ENCODE peak calls at places on chromosomes 16 and 17, in five cellular contexts. E is vagina, D is suprapubic skin, A is GM12892, K is HL-60. J is an unnamed sample.

GRCh38 chr17:80861892-80862291 is 129.7 kb upstream of the CHMP6 start:
- DNase-seq in A (no peak), E (no peak), K (no peak), D (no peak), J (no peak)

GRCh38 chr16:27969574-27969973 is 93.9 kb downstream of the GSG1L start:
- DNase-seq in D (no peak), E (no peak), A (no peak), K (no peak), J (no peak)

GRCh38 chr16:3157229-3158013 is 22.6 kb downstream of the ZNF213 start:
- DNase-seq in E (no peak), K (peak), A (no peak), D (peak), J (peak)

GRCh38 chr16:56607675-56608042 is 725 bp upstream of the MT2A start:
- DNase-seq in K (no peak), A (no peak), E (no peak), D (no peak), J (no peak)

GRCh38 chr17:29124135-29124930 is 55.9 kb downstream of the MYO18A start:
- DNase-seq in D (no peak), A (peak), K (peak), E (no peak), J (peak)

GRCh38 chr16:84356591-84357116 is 11.7 kb upstream of the ATP2C2 start:
- DNase-seq in E (no peak), K (no peak), A (no peak), D (no peak), J (no peak)

GRCh38 chr17:45060382-45060823 is 714 bp upstream of the NMT1 start:
- DNase-seq in D (no peak), E (no peak), A (no peak), K (no peak), J (no peak)

GRCh38 chr17:42928714-42929496 is 28.3 kb downstream of the G6PC1 start:
- DNase-seq in E (no peak), A (peak), K (peak), D (no peak), J (peak)

GRCh38 chr16:89764711-89765201 is 43.4 kb downstream of the ZNF276 start:
- DNase-seq in D (no peak), K (peak), E (no peak), A (peak), J (no peak)

GRCh38 chr17:34764716-34765115 is 185.3 kb downstream of the TMEM132E start:
- DNase-seq in A (no peak), K (no peak), D (no peak), E (no peak), J (no peak)

GRCh38 chr16:69240336-69240735 is 53.4 kb downstream of the SNTB2 start:
- DNase-seq in E (no peak), A (no peak), K (no peak), D (no peak), J (no peak)

GRCh38 chr16:56348168-56349085 is 76.9 kb downstream of the AMFR start:
- DNase-seq in E (no peak), K (no peak), D (peak), A (no peak), J (no peak)

GRCh38 chr16:56068816-56069215 is 122.5 kb upstream of the GNAO1 start:
- DNase-seq in A (no peak), K (no peak), E (no peak), D (no peak), J (no peak)

GRCh38 chr17:45228985-45229517 is 7.4 kb downstream of the FMNL1 start:
- DNase-seq in K (peak), A (peak), E (no peak), D (peak), J (no peak)

GRCh38 chr16:8674413-8675022 is at the start of gene ABAT:
- DNase-seq in A (peak), D (peak), E (no peak), K (peak), J (no peak)

GRCh38 chr16:8712589-8713361 is 38.4 kb downstream of the ABAT start:
- DNase-seq in D (no peak), K (no peak), A (no peak), E (no peak), J (no peak)

GRCh38 chr17:17204635-17205231 is 1.4 kb downstream of the PLD6 start:
- DNase-seq in A (no peak), D (no peak), E (no peak), K (peak), J (no peak)

GRCh38 chr17:39107141-39107540 is 44.3 kb downstream of the PLXDC1 start:
- DNase-seq in D (no peak), K (no peak), E (no peak), A (no peak), J (no peak)

GRCh38 chr16:57590654-57591085 is 37.8 kb upstream of the ADGRG1 start:
- DNase-seq in D (no peak), A (no peak), E (peak), K (no peak), J (no peak)

GRCh38 chr17:28532063-28532960 is 20.1 kb downstream of the UNC119 start:
- DNase-seq in E (no peak), K (no peak), D (no peak), A (no peak), J (no peak)

GRCh38 chr17:22435231-22435974 is 743.1 kb downstream of the KCNJ18 start:
- DNase-seq in E (no peak), D (no peak), K (no peak), A (no peak), J (no peak)

GRCh38 chr17:27494192-27495091 is 38.2 kb downstream of the KSR1 start:
- DNase-seq in A (no peak), D (peak), K (no peak), E (no peak), J (no peak)

GRCh38 chr17:74871329-74872076 is 1.3 kb downstream of the FDXR start:
- DNase-seq in D (peak), E (no peak), A (no peak), K (no peak), J (no peak)

GRCh38 chr17:74868251-74868907 is 4.4 kb downstream of the FDXR start:
- DNase-seq in E (no peak), K (no peak), D (no peak), A (no peak), J (no peak)

GRCh38 chr17:74868908-74869255 is 3.9 kb downstream of the FDXR start:
- DNase-seq in D (no peak), E (no peak), A (no peak), K (no peak), J (no peak)

GRCh38 chr17:74872313-74873035 is at the start of gene FDXR:
- DNase-seq in D (peak), E (no peak), A (no peak), K (no peak), J (no peak)

GRCh38 chr17:74870512-74870911 is 2.3 kb downstream of the FDXR start:
- DNase-seq in A (no peak), K (no peak), E (no peak), D (peak), J (no peak)
- TF ChIP-seq POLR2AphosphoS5 in A (no peak), K (no peak), E (no peak), D (no peak), J (no peak)

GRCh38 chr17:8056976-8057625 is 18.2 kb downstream of the ALOX15B start:
- DNase-seq in D (peak), A (no peak), E (no peak), K (no peak), J (no peak)

GRCh38 chr17:8057691-8058114 is 18.8 kb downstream of the ALOX15B start:
- DNase-seq in D (peak), A (peak), K (peak), E (no peak), J (no peak)

GRCh38 chr17:8055851-8056231 is 17.0 kb downstream of the ALOX15B start:
- DNase-seq in D (no peak), A (no peak), K (no peak), E (no peak), J (no peak)

GRCh38 chr17:8059131-8059530 is 20.3 kb downstream of the ALOX15B start:
- DNase-seq in A (no peak), D (no peak), K (no peak), E (no peak), J (no peak)

DNA sequence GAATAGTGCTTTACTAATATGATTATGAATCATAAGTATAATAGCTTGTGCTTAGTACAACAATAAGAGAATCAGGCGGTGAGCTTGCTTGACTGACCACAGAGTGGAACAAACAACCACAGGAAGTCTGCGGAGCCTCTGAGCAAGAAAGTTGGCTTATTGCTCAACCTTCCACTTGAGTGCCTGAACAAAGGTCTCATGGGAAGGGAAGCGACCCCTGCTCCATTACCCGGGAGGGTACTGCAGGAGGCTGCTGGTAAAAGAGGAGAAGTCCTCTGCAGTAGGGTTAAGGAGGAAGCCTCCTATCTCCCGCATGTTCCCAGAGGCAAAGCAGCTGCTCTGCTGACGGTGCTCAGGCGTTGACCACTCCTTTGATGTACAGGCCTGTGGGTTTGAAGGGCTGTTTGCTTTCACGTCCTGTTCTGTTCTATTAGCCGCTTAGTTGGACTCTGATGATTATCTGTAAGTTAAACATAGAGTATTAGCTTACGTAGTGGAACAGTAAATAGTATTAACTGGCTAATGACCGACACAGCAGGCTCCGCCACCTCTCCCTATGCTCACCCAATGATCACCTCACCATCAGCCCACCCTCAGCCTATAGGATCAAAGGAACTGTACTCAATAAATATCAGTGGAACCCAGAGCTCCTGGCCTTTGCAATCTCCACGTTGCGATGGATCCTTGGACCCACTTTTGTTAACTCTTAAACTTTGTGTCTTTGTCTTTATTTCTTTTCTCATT is 17.5 kb downstream of the ALOX15B start:
- DNase-seq in K (peak), D (peak), E (no peak), A (no peak), J (no peak)
- TF ChIP-seq POLR2AphosphoS5 in K (peak), D (no peak), E (no peak), A (no peak), J (no peak)

DNA sequence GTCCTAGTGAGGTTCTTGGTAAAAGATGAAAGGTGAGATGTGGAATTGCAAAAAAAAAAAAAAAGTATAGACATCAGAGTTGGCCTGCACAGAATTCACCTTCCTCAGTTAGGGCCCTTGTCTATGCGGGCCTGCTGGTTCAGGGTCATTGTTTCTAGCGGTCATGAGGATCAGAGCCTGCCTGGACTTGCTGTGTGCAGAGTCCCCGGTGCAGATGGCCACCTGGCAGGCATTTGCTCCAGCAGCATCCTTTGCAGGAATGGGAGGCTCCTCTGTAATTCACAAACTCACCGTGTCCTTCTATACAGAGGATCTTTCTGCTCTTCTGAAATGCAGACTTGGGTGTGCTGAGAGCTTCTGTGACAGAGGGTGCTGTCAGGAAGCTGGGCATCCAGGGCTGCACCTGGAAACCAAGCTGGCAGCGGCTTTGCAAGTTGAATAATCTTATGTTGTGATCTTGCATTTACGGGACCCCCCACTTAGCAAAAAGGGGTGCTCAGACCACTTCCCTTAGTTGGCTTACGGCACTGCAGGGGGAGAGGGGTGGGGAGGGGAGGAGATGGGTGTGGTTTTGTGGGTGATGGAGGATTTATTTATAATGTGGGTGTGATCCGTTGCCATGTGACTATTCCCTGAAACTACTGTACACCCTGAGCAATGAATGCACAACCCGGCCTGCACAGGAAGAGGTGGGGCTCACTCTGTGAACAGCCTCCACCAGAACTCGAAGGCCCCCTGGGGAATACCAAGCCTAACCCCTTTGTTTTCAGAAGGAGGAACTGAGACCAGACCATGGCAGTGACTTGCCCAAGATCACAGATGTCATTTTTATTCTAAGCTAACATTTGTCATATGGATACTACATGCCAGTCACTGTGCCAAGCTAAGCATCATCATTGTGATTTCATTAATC is 178.2 kb downstream of the PRKCB start:
- DNase-seq in K (peak), A (peak), E (no peak), D (no peak), J (peak)
- TF ChIP-seq POLR2AphosphoS5 in K (no peak), A (no peak), E (no peak), D (no peak), J (peak)

GRCh38 chr16:66926171-66926570 is 836 bp upstream of the RRAD start:
- DNase-seq in A (no peak), D (no peak), K (no peak), E (no peak), J (no peak)

GRCh38 chr16:66925322-66925840 is at the start of gene RRAD:
- DNase-seq in E (no peak), K (no peak), D (no peak), A (no peak), J (no peak)

GRCh38 chr16:66928702-66929388 is 3.5 kb upstream of the RRAD start:
- DNase-seq in D (no peak), K (peak), E (no peak), A (no peak), J (no peak)

GRCh38 chr16:66927918-66928649 is 2.7 kb upstream of the RRAD start:
- DNase-seq in K (no peak), A (no peak), D (no peak), E (no peak), J (no peak)

DNA sequence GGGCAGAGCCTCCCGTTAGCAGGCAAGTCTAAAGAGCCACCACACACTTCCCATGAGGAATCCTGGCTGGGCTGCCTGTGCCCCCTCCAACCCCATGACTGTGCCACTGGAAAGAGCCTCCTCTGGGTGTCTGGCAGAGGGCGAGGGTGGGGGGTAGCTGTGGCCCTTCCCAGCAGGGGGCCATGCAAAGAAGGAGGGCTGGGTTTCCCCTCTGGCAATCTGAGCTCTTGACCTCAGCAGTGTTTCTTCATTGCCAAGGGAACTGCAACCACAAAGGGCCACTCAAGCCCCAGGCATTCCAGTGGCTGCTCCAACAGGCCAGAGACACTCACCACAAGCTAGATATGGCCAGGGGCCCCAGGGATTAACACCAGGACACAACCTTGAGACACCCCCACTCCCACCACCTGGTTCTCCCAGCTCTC is 1.7 kb upstream of the RRAD start:
- DNase-seq in A (no peak), D (no peak), K (no peak), E (no peak), J (no peak)
- TF ChIP-seq POLR2AphosphoS5 in A (no peak), D (no peak), K (no peak), E (no peak), J (no peak)

GRCh38 chr16:970766-971581 is at the start of gene LMF1:
- DNase-seq in D (peak), E (no peak), K (peak), A (peak), J (no peak)
- TF ChIP-seq POLR2AphosphoS5 in D (peak), E (no peak), K (peak), A (peak), J (peak)

GRCh38 chr16:22206013-22206846 is at the start of gene EEF2K:
- DNase-seq in A (peak), E (no peak), D (peak), K (peak), J (no peak)

GRCh38 chr16:22205577-22206012 is 483 bp upstream of the EEF2K start:
- DNase-seq in D (no peak), K (no peak), E (no peak), A (no peak), J (no peak)

GRCh38 chr16:22207715-22208360 is 1.8 kb downstream of the EEF2K start:
- DNase-seq in A (no peak), E (no peak), K (no peak), D (no peak), J (no peak)

GRCh38 chr16:22204091-22204655 is 1.9 kb upstream of the EEF2K start:
- DNase-seq in K (no peak), E (no peak), A (no peak), D (no peak), J (no peak)

DNA sequence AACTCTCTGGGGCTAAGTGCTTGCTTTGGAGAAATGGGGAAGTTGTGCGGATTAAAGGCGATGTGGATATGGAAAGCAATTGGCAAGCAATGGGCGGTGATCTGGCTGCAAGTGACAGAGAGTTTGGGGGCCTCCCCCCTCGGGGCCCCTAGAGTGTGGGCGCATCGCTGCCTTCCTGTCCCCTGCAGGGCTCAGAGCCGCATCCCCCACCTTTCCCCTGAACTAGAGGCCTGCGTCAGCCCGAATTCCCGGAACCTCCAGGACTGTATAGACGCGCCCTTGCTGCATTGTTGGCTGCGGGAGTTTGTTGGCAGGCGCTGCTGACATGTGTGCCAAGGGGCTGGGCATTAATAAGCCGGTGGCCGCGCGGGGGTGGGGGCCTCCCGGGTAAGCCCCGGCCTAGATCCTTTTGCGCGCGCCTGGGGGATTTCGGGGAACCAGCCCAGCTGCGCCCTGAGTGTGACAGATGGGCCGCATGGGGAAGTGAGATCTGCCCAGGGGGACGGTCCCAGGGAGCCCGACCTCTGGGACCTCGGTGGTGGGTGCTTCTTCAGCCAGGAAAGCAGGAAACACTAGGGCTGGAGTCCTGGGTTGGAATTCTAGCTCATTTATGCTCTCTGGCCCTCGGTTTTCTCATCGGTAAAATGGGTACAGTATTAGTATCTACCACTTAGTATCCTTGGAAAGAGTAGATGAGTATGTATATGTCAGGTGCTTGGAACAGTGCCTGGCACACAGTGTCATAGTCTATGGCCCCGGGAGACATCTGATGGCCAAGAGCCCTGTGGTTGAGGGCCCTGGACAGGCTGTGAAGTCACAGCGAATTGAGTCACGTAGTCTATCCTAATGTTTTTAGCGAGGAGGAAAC is 1.0 kb downstream of the EEF2K start:
- DNase-seq in D (peak), A (peak), E (no peak), K (peak), J (no peak)
- TF ChIP-seq POLR2AphosphoS5 in D (peak), A (peak), E (peak), K (no peak), J (no peak)

DNA sequence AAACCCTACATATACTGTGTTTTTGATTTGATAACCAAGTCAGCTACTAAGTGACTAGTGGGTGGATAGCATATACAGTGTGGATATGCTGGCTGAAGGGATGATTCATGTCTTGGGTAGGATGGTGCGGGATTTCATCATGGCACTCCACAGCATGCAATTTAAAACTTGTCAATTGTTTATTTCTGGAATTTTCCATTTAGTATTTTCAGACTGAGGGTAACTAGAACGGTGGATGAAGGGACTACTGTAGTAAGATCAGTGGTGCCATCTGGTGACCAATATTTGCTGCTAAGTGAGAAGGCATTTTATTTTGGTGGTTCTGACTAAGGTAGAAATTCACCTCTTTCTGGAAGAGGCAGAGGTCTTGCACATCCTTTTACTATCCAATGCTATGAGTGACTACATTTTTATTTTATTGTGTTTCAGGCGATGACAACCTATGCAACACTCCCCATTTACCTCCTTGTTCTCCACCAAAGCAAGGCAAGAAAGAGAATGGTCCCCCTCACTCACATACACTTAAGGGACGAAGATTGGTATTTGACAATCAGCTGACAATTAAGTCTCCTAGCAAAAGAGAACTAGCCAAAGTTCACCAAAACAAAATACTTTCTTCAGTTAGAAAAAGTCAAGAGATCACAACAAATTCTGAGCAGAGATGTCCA is 3.1 kb downstream of the CDC6 start:
- DNase-seq in E (no peak), D (no peak), K (peak), A (no peak), J (no peak)
- TF ChIP-seq POLR2AphosphoS5 in E (peak), D (no peak), K (no peak), A (no peak), J (no peak)

GRCh38 chr16:25257956-25258855 is 561 bp upstream of the ZKSCAN2 start:
- DNase-seq in D (peak), E (no peak), A (peak), K (peak), J (peak)
- TF ChIP-seq POLR2AphosphoS5 in D (no peak), E (no peak), A (peak), K (peak), J (peak)

GRCh38 chr17:49730078-49730786 is 22.5 kb upstream of the SLC35B1 start:
- DNase-seq in E (no peak), K (no peak), A (no peak), D (peak), J (no peak)
- TF ChIP-seq POLR2AphosphoS5 in E (peak), K (no peak), A (no peak), D (peak), J (no peak)

GRCh38 chr17:75845058-75845711 is 981 bp upstream of the UNC13D start:
- DNase-seq in A (peak), D (peak), E (no peak), K (peak), J (no peak)
- TF ChIP-seq POLR2AphosphoS5 in A (no peak), D (peak), E (peak), K (peak), J (peak)

J was measured in SK-N-MC.